ENCODE peak calls at places on chromosomes 16 and 17, in four cellular contexts. One of them, this sample, is unnamed.

GRCh38 chr16:2515180-2515803 is 1.5 kb downstream of the ATP6V0C start:
- DNase-seq in IMR-90: no peak
- DNase-seq in tibial artery: no peak
- DNase-seq in mucosa of descending colon: peak
- DNase-seq in this sample: no peak

GRCh38 chr17:82003411-82004381 is 19.0 kb downstream of the CENPX start:
- DNase-seq in IMR-90: peak
- DNase-seq in mucosa of descending colon: no peak
- DNase-seq in tibial artery: peak
- DNase-seq in this sample: peak

GRCh38 chr16:66961065-66961744 is at the start of gene CES3:
- DNase-seq in IMR-90: peak
- DNase-seq in tibial artery: peak
- DNase-seq in mucosa of descending colon: peak
- DNase-seq in this sample: peak

GRCh38 chr16:4369006-4369766 is 2.5 kb upstream of the VASN start:
- DNase-seq in tibial artery: no peak
- DNase-seq in IMR-90: peak
- DNase-seq in mucosa of descending colon: no peak
- DNase-seq in this sample: no peak

GRCh38 chr17:69961488-69962145 is 113.4 kb upstream of the KCNJ16 start:
- DNase-seq in tibial artery: no peak
- DNase-seq in IMR-90: peak
- DNase-seq in mucosa of descending colon: no peak
- DNase-seq in this sample: peak

GRCh38 chr17:7655541-7655840 is 4.8 kb downstream of the ATP1B2 start:
- DNase-seq in tibial artery: no peak
- DNase-seq in IMR-90: no peak
- DNase-seq in mucosa of descending colon: no peak
- DNase-seq in this sample: no peak

GRCh38 chr17:11330871-11331270 is 89.9 kb downstream of the SHISA6 start:
- DNase-seq in tibial artery: no peak
- DNase-seq in IMR-90: peak
- DNase-seq in mucosa of descending colon: no peak
- DNase-seq in this sample: no peak

GRCh38 chr16:31182391-31182790 is 2.5 kb downstream of the FUS start:
- DNase-seq in mucosa of descending colon: no peak
- DNase-seq in tibial artery: no peak
- DNase-seq in IMR-90: no peak
- DNase-seq in this sample: no peak

GRCh38 chr17:40937384-40937819 is at the start of gene KRT23:
- DNase-seq in mucosa of descending colon: no peak
- DNase-seq in tibial artery: no peak
- DNase-seq in IMR-90: no peak
- DNase-seq in this sample: no peak

GRCh38 chr17:77445030-77445907 is 304.5 kb downstream of the SEC14L1 start:
- DNase-seq in mucosa of descending colon: peak
- DNase-seq in IMR-90: peak
- DNase-seq in tibial artery: peak
- DNase-seq in this sample: peak

GRCh38 chr17:60356947-60357346 is 35.0 kb downstream of the USP32 start:
- DNase-seq in IMR-90: peak
- DNase-seq in tibial artery: peak
- DNase-seq in mucosa of descending colon: no peak
- DNase-seq in this sample: peak

GRCh38 chr16:3192476-3193019 is 4.5 kb downstream of the OR1F1 start:
- DNase-seq in mucosa of descending colon: no peak
- DNase-seq in tibial artery: no peak
- DNase-seq in IMR-90: no peak
- DNase-seq in this sample: no peak

GRCh38 chr17:76866774-76867577 is 1.2 kb upstream of the MGAT5B start:
- DNase-seq in IMR-90: peak
- DNase-seq in tibial artery: no peak
- DNase-seq in mucosa of descending colon: no peak
- DNase-seq in this sample: peak

GRCh38 chr17:60535382-60536279 is 9.6 kb upstream of the APPBP2 start:
- DNase-seq in tibial artery: no peak
- DNase-seq in mucosa of descending colon: no peak
- DNase-seq in IMR-90: peak
- DNase-seq in this sample: peak

GRCh38 chr16:53833145-53833544 is 129.2 kb downstream of the FTO start:
- DNase-seq in tibial artery: no peak
- DNase-seq in IMR-90: no peak
- DNase-seq in mucosa of descending colon: no peak
- DNase-seq in this sample: no peak

GRCh38 chr16:68792465-68793324 is 50.6 kb upstream of the TANGO6 start:
- DNase-seq in IMR-90: peak
- DNase-seq in tibial artery: no peak
- DNase-seq in mucosa of descending colon: no peak
- DNase-seq in this sample: peak

GRCh38 chr17:17749921-17750320 is 68.7 kb downstream of the RAI1 start:
- DNase-seq in tibial artery: no peak
- DNase-seq in mucosa of descending colon: no peak
- DNase-seq in IMR-90: peak
- DNase-seq in this sample: peak

GRCh38 chr17:3843935-3844516 is 2.0 kb downstream of the NCBP3 start:
- DNase-seq in IMR-90: no peak
- DNase-seq in tibial artery: no peak
- DNase-seq in mucosa of descending colon: no peak
- DNase-seq in this sample: peak

GRCh38 chr17:56114469-56114868 is 38.8 kb upstream of the ANKFN1 start:
- DNase-seq in mucosa of descending colon: no peak
- DNase-seq in tibial artery: no peak
- DNase-seq in IMR-90: no peak
- DNase-seq in this sample: no peak

GRCh38 chr17:2965621-2966275 is 97.7 kb downstream of the OR1D5 start:
- DNase-seq in mucosa of descending colon: no peak
- DNase-seq in tibial artery: no peak
- DNase-seq in IMR-90: peak
- DNase-seq in this sample: peak

GRCh38 chr17:75625813-75626486 is 7.3 kb upstream of the SMIM5 start:
- DNase-seq in mucosa of descending colon: no peak
- DNase-seq in tibial artery: no peak
- DNase-seq in IMR-90: peak
- DNase-seq in this sample: peak

GRCh38 chr17:1461193-1461944 is 5.3 kb upstream of the CRK start:
- DNase-seq in tibial artery: no peak
- DNase-seq in mucosa of descending colon: no peak
- DNase-seq in IMR-90: no peak
- DNase-seq in this sample: no peak

GRCh38 chr17:49521088-49521450 is 26.0 kb downstream of the NGFR start:
- DNase-seq in tibial artery: no peak
- DNase-seq in IMR-90: no peak
- DNase-seq in mucosa of descending colon: no peak
- DNase-seq in this sample: no peak

GRCh38 chr16:68960910-68961309 is 117.6 kb downstream of the TANGO6 start:
- DNase-seq in mucosa of descending colon: no peak
- DNase-seq in tibial artery: no peak
- DNase-seq in IMR-90: no peak
- DNase-seq in this sample: no peak

GRCh38 chr17:82531431-82531881 is 11.9 kb downstream of the FOXK2 start:
- DNase-seq in mucosa of descending colon: no peak
- DNase-seq in tibial artery: no peak
- DNase-seq in IMR-90: peak
- DNase-seq in this sample: peak

GRCh38 chr17:3845361-3845753 is 689 bp downstream of the NCBP3 start:
- DNase-seq in tibial artery: no peak
- DNase-seq in IMR-90: no peak
- DNase-seq in mucosa of descending colon: no peak
- DNase-seq in this sample: peak

GRCh38 chr17:36546418-36547093 is 1.8 kb downstream of the GGNBP2 start:
- DNase-seq in tibial artery: no peak
- DNase-seq in mucosa of descending colon: no peak
- DNase-seq in IMR-90: no peak
- DNase-seq in this sample: peak

GRCh38 chr17:59763861-59764260 is 56.4 kb downstream of the VMP1 start:
- DNase-seq in tibial artery: no peak
- DNase-seq in mucosa of descending colon: no peak
- DNase-seq in IMR-90: peak
- DNase-seq in this sample: peak

GRCh38 chr16:57503366-57503765 is 17.1 kb upstream of the DOK4 start:
- DNase-seq in mucosa of descending colon: no peak
- DNase-seq in IMR-90: no peak
- DNase-seq in tibial artery: no peak
- DNase-seq in this sample: no peak

GRCh38 chr16:53812914-53813313 is 109.0 kb downstream of the FTO start:
- DNase-seq in mucosa of descending colon: no peak
- DNase-seq in tibial artery: no peak
- DNase-seq in IMR-90: no peak
- DNase-seq in this sample: no peak

GRCh38 chr17:63001689-63002394 is 35.8 kb downstream of the TANC2 start:
- DNase-seq in tibial artery: no peak
- DNase-seq in mucosa of descending colon: no peak
- DNase-seq in IMR-90: no peak
- DNase-seq in this sample: no peak
- H3K4me3 ChIP-seq in tibial artery: no peak
- H3K4me3 ChIP-seq in mucosa of descending colon: no peak
- H3K4me3 ChIP-seq in IMR-90: no peak
- H3K4me3 ChIP-seq in this sample: no peak

DNA sequence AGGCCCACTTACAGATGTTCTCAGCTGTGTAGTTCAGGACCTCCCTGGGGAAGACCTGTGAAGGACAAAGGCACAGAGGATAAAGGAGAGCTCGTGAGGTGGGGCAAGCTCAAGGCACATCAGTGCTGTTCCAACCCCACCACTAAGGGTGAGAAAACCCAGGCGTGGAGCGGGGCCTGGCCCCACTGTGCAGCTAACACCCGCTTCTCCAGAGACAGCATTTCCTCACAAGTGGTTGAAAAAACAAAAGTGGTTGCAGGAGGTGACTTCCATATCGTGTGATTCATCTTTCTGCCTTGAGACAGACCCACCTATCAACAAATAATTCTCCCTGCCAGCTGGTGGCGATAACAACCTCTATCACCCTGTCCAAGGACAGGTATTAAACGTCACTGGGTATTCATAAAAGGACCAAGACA is 30.0 kb downstream of the SNN start:
- DNase-seq in IMR-90: peak
- DNase-seq in mucosa of descending colon: no peak
- DNase-seq in tibial artery: no peak
- DNase-seq in this sample: no peak
- TF ChIP-seq CTCF in IMR-90: peak
- TF ChIP-seq CTCF in mucosa of descending colon: no peak
- TF ChIP-seq CTCF in tibial artery: no peak
- TF ChIP-seq CTCF in this sample: no peak

GRCh38 chr17:78933025-78933958 is 8.1 kb upstream of the TIMP2 start:
- DNase-seq in IMR-90: peak
- DNase-seq in tibial artery: peak
- DNase-seq in mucosa of descending colon: no peak
- DNase-seq in this sample: peak
- H3K4me3 ChIP-seq in IMR-90: peak
- H3K4me3 ChIP-seq in tibial artery: peak
- H3K4me3 ChIP-seq in mucosa of descending colon: no peak
- H3K4me3 ChIP-seq in this sample: peak

GRCh38 chr17:50806141-50806643 is 29.2 kb upstream of the WFIKKN2 start:
- DNase-seq in tibial artery: no peak
- DNase-seq in mucosa of descending colon: no peak
- DNase-seq in IMR-90: peak
- DNase-seq in this sample: peak
- TF ChIP-seq CTCF in tibial artery: no peak
- TF ChIP-seq CTCF in mucosa of descending colon: no peak
- TF ChIP-seq CTCF in IMR-90: peak
- TF ChIP-seq CTCF in this sample: peak